ENCODE peak calls at places on chromosomes 3 and 15, in six cellular contexts. A is Jurkat, Clone E6-1; S is NCI-H1105 treated with DMSO at 0.1 percent for 48 hours; N is activated naive CD4-positive, alpha-beta T cell treated with anti-CD3 and anti-CD28 coated beads, Interleukin-2, amount 10 ng/mL, durations not matched to agents 7 days and 5 days; J is mucosa of gallbladder; R is uterus. Z is an unnamed sample.
A peak's percentile ranks its signal among the peaks of the same experiment; 100 is the strongest.

GRCh38 chr15:89829616-89830440 is 15.2 kb upstream of the ANPEP start:
- DNase-seq in A (no peak), S (no peak), N (no peak), J (no peak), R (no peak), Z (no peak)

GRCh38 chr3:112623717-112624116 is 17.2 kb downstream of the CCDC80 start:
- DNase-seq in A (no peak), S (no peak), N (no peak), J (no peak), R (no peak), Z (no peak)

GRCh38 chr3:66487475-66487874 is 13.3 kb downstream of the LRIG1 start:
- DNase-seq in A (no peak), S (no peak), N (no peak), J (no peak), R (no peak), Z (no peak)

GRCh38 chr3:110789315-110789714 is 282.3 kb upstream of the NECTIN3 start:
- DNase-seq in A (no peak), S (no peak), N (no peak), J (no peak), R (no peak), Z (no peak)

GRCh38 chr3:183924956-183925355 is 40.3 kb upstream of the PARL start:
- DNase-seq in A (no peak), S (no peak), N (no peak), J (no peak), R (no peak), Z (no peak)

GRCh38 chr3:54374214-54374855 is 252.0 kb downstream of the CACNA2D3 start:
- DNase-seq in A (peak; percentile 41), S (peak; percentile 2), N (no peak), J (peak; percentile 16), R (no peak), Z (no peak)

GRCh38 chr15:90987561-90988141 is 6.7 kb downstream of the PRC1 start:
- DNase-seq in A (no peak), S (no peak), N (no peak), J (no peak), R (no peak), Z (no peak)

GRCh38 chr3:89571298-89571697 is 463.9 kb downstream of the EPHA3 start:
- DNase-seq in A (no peak), S (no peak), N (no peak), J (no peak), R (no peak), Z (no peak)

GRCh38 chr3:187042062-187042745 is 97.1 kb downstream of the RPL39L start:
- DNase-seq in A (no peak), S (no peak), N (no peak), J (no peak), R (no peak), Z (no peak)

GRCh38 chr3:159989973-159990846 is 1.6 kb downstream of the IL12A start:
- DNase-seq in A (no peak), S (no peak), N (no peak), J (no peak), R (no peak), Z (no peak)

GRCh38 chr3:13308406-13308805 is 111.7 kb downstream of the NUP210 start:
- DNase-seq in A (peak; percentile 37), S (no peak), N (peak; percentile 48), J (peak; percentile 31), R (no peak), Z (no peak)

GRCh38 chr3:20905210-20905805 is 719.3 kb upstream of the SGO1 start:
- DNase-seq in A (no peak), S (no peak), N (no peak), J (no peak), R (no peak), Z (peak; percentile 8)

GRCh38 chr3:50714953-50715352 is 40.2 kb downstream of the DOCK3 start:
- DNase-seq in A (no peak), S (peak; percentile 14), N (no peak), J (no peak), R (no peak), Z (no peak)

GRCh38 chr3:170426240-170426797 is 7.7 kb downstream of the CLDN11 start:
- DNase-seq in A (peak; percentile 87), S (no peak), N (no peak), J (no peak), R (no peak), Z (no peak)

GRCh38 chr15:61070111-61070901 is 158.8 kb downstream of the RORA start:
- DNase-seq in A (no peak), S (no peak), N (no peak), J (no peak), R (no peak), Z (no peak)

GRCh38 chr3:183099026-183099837 is at the start of gene MCCC1:
- DNase-seq in A (peak; percentile 98), S (peak; percentile 100), N (peak; percentile 99), J (peak; percentile 99), R (peak; percentile 98), Z (peak; percentile 94)

GRCh38 chr3:24513463-24513862 is 18.8 kb upstream of the THRB start:
- DNase-seq in A (no peak), S (no peak), N (no peak), J (no peak), R (no peak), Z (peak; percentile 31)

GRCh38 chr15:90036343-90036742 is 35.2 kb downstream of the ZNF710 start:
- DNase-seq in A (no peak), S (no peak), N (no peak), J (no peak), R (no peak), Z (no peak)

GRCh38 chr3:124964432-124964831 is 29.9 kb upstream of the MUC13 start:
- DNase-seq in A (no peak), S (no peak), N (no peak), J (no peak), R (no peak), Z (no peak)

GRCh38 chr3:99965077-99965476 is 147.4 kb downstream of the CMSS1 start:
- DNase-seq in A (no peak), S (no peak), N (no peak), J (no peak), R (peak; percentile 63), Z (no peak)

GRCh38 chr3:67678665-67679064 is 24.3 kb upstream of the SUCLG2 start:
- DNase-seq in A (peak; percentile 71), S (no peak), N (peak; percentile 37), J (no peak), R (no peak), Z (no peak)

GRCh38 chr3:30943206-30943605 is 48.7 kb upstream of the GADL1 start:
- DNase-seq in A (no peak), S (no peak), N (no peak), J (no peak), R (no peak), Z (no peak)

GRCh38 chr3:195110647-195111321 is 160.2 kb downstream of the XXYLT1 start:
- DNase-seq in A (no peak), S (no peak), N (no peak), J (peak; percentile 60), R (no peak), Z (no peak)

GRCh38 chr15:100824211-100824610 is 55.4 kb upstream of the ALDH1A3 start:
- DNase-seq in A (no peak), S (no peak), N (no peak), J (no peak), R (no peak), Z (no peak)

GRCh38 chr3:66372681-66373350 is 128.0 kb downstream of the LRIG1 start:
- DNase-seq in A (no peak), S (peak; percentile 23), N (peak; percentile 49), J (no peak), R (no peak), Z (no peak)

Z was measured in AG09309.